ENCODE peak calls at places on chromosomes 12 and 14, in five cellular contexts. O is CD8-positive, alpha-beta memory T cell; B is NT2/D1; C is left ventricle myocardium inferior; Z is breast epithelium. G is an unnamed sample.

GRCh38 chr14:70921669-70922068 is 14.4 kb downstream of the PCNX1 start:
- DNase-seq in O (no peak), B (no peak), C (no peak), Z (no peak), G (no peak)

GRCh38 chr12:43951286-43951685 is 115.4 kb downstream of the TMEM117 start:
- DNase-seq in O (no peak), B (no peak), C (no peak), Z (no peak), G (no peak)

GRCh38 chr14:77301103-77301502 is 19.6 kb downstream of the POMT2 start:
- DNase-seq in O (peak; percentile 20), B (peak; percentile 67), C (peak; percentile 68), Z (peak; percentile 83), G (peak; percentile 87)

GRCh38 chr12:19894049-19894448 is 454.8 kb downstream of the AEBP2 start:
- DNase-seq in O (no peak), B (no peak), C (no peak), Z (no peak), G (no peak)

GRCh38 chr12:89678225-89678624 is 30.4 kb downstream of the ATP2B1 start:
- DNase-seq in O (no peak), B (no peak), C (no peak), Z (no peak), G (no peak)

GRCh38 chr12:71237128-71237527 is 79.3 kb upstream of the TSPAN8 start:
- DNase-seq in O (no peak), B (no peak), C (no peak), Z (no peak), G (no peak)

GRCh38 chr12:64828713-64829112 is 4.3 kb downstream of the TBC1D30 start:
- DNase-seq in O (no peak), B (no peak), C (no peak), Z (no peak), G (no peak)

GRCh38 chr14:100882991-100883788 is 20.3 kb downstream of the RTL1 start:
- DNase-seq in O (no peak), B (no peak), C (peak; percentile 8), Z (no peak), G (no peak)

GRCh38 chr14:93939304-93940229 is 12.4 kb downstream of the FAM181A start:
- DNase-seq in O (peak; percentile 83), B (peak; percentile 43), C (peak; percentile 77), Z (peak; percentile 61), G (peak; percentile 90)

GRCh38 chr14:86646688-86647687 is 1117.0 kb downstream of the FLRT2 start:
- DNase-seq in O (no peak), B (peak; percentile 15), C (no peak), Z (no peak), G (no peak)

GRCh38 chr12:132429932-132430643 is 59.9 kb upstream of the FBRSL1 start:
- DNase-seq in O (peak; percentile 73), B (no peak), C (no peak), Z (no peak), G (peak; percentile 82)

GRCh38 chr14:26841920-26842741 is 244.3 kb upstream of the NOVA1 start:
- DNase-seq in O (no peak), B (no peak), C (no peak), Z (no peak), G (peak; percentile 69)

GRCh38 chr14:41604793-41605534 is 1.7 kb upstream of the LRFN5 start:
- DNase-seq in O (no peak), B (peak; percentile 76), C (peak; percentile 48), Z (peak; percentile 51), G (peak; percentile 87)

GRCh38 chr12:95142752-95143151 is 69.3 kb upstream of the NR2C1 start:
- DNase-seq in O (no peak), B (no peak), C (no peak), Z (no peak), G (no peak)

GRCh38 chr14:56181666-56182065 is 63.5 kb downstream of the PELI2 start:
- DNase-seq in O (no peak), B (no peak), C (no peak), Z (peak; percentile 78), G (no peak)

GRCh38 chr12:96186902-96187301 is 7.3 kb upstream of the ELK3 start:
- DNase-seq in O (no peak), B (no peak), C (no peak), Z (no peak), G (no peak)

GRCh38 chr14:87935081-87935828 is 57.7 kb downstream of the GALC start:
- DNase-seq in O (no peak), B (no peak), C (no peak), Z (no peak), G (no peak)

GRCh38 chr12:116057356-116057755 is 220.1 kb downstream of the MED13L start:
- DNase-seq in O (no peak), B (no peak), C (no peak), Z (no peak), G (no peak)

GRCh38 chr12:83141460-83141994 is 454.8 kb downstream of the TMTC2 start:
- DNase-seq in O (no peak), B (no peak), C (no peak), Z (no peak), G (no peak)

GRCh38 chr14:88352299-88353097 is 29.4 kb upstream of the KCNK10 start:
- DNase-seq in O (no peak), B (no peak), C (no peak), Z (no peak), G (no peak)

GRCh38 chr12:51351913-51352532 is 5.5 kb upstream of the CELA1 start:
- DNase-seq in O (peak; percentile 45), B (peak; percentile 84), C (no peak), Z (no peak), G (peak; percentile 75)

GRCh38 chr12:95396849-95397498 is 77.0 kb upstream of the METAP2 start:
- DNase-seq in O (no peak), B (no peak), C (no peak), Z (no peak), G (no peak)

GRCh38 chr14:101511620-101512395 is 49.5 kb upstream of the DIO3 start:
- DNase-seq in O (no peak), B (no peak), C (no peak), Z (no peak), G (no peak)

GRCh38 chr12:28253175-28253641 is 63.0 kb downstream of the CCDC91 start:
- DNase-seq in O (no peak), B (no peak), C (no peak), Z (no peak), G (no peak)

GRCh38 chr14:22163051-22163450 is 426.0 kb downstream of the DAD1 start:
- DNase-seq in O (no peak), B (no peak), C (no peak), Z (no peak), G (peak; percentile 38)

GRCh38 chr12:2198542-2198941 is 145.8 kb downstream of the CACNA1C start:
- DNase-seq in O (no peak), B (no peak), C (no peak), Z (no peak), G (no peak)

GRCh38 chr14:44339256-44339655 is 167.8 kb downstream of the FSCB start:
- DNase-seq in O (no peak), B (no peak), C (no peak), Z (no peak), G (no peak)

GRCh38 chr14:90188588-90188987 is 67.8 kb upstream of the PSMC1 start:
- DNase-seq in O (no peak), B (no peak), C (no peak), Z (no peak), G (no peak)

GRCh38 chr12:11130382-11130781 is 4.1 kb downstream of the TAS2R30 start:
- DNase-seq in O (no peak), B (no peak), C (no peak), Z (no peak), G (no peak)

GRCh38 chr12:32836710-32837109 is 59.9 kb downstream of the PKP2 start:
- DNase-seq in O (no peak), B (no peak), C (no peak), Z (no peak), G (no peak)

GRCh38 chr12:2288875-2289274 is 236.1 kb downstream of the CACNA1C start:
- DNase-seq in O (no peak), B (no peak), C (no peak), Z (no peak), G (no peak)

GRCh38 chr12:50425859-50426258 is 25.2 kb downstream of the LARP4 start:
- DNase-seq in O (no peak), B (peak; percentile 5), C (no peak), Z (no peak), G (no peak)

GRCh38 chr12:80838708-80839107 is 99.0 kb downstream of the LIN7A start:
- DNase-seq in O (no peak), B (no peak), C (no peak), Z (no peak), G (no peak)

GRCh38 chr14:52906141-52906601 is 44.7 kb downstream of the FERMT2 start:
- DNase-seq in O (no peak), B (no peak), C (no peak), Z (no peak), G (no peak)

GRCh38 chr14:65156568-65157366 is 54.5 kb upstream of the MAX start:
- DNase-seq in O (no peak), B (no peak), C (no peak), Z (no peak), G (no peak)

GRCh38 chr14:56487761-56488160 is 91.8 kb upstream of the TMEM260 start:
- DNase-seq in O (no peak), B (no peak), C (no peak), Z (no peak), G (no peak)

GRCh38 chr12:78096909-78097597 is 266.4 kb downstream of the NAV3 start:
- DNase-seq in O (no peak), B (no peak), C (no peak), Z (no peak), G (peak; percentile 42)

GRCh38 chr12:4909734-4910501 is at the start of gene KCNA1:
- DNase-seq in O (no peak), B (peak; percentile 56), C (no peak), Z (no peak), G (peak; percentile 21)

GRCh38 chr12:128623748-128624147 is 200.0 kb downstream of the SLC15A4 start:
- DNase-seq in O (no peak), B (no peak), C (no peak), Z (no peak), G (no peak)
- H3K4me1 ChIP-seq in O (no peaks in the 10 kb centered on the region), B (no peaks in the 10 kb centered on the region), C (no peaks in the 10 kb centered on the region), Z (no peaks in the 10 kb centered on the region), G (no peaks in the 10 kb centered on the region)

GRCh38 chr14:20044243-20044642 is 8.4 kb upstream of the OR4K13 start:
- DNase-seq in O (no peak), B (no peak), C (no peak), Z (no peak), G (no peak)
- H3K9me3 ChIP-seq in O (no peaks in the 10 kb centered on the region), B (no peaks in the 10 kb centered on the region), C (peaks cover 6% of the 10 kb centered on the region), Z (no peaks in the 10 kb centered on the region), G (peaks cover 5% of the 10 kb centered on the region)

DNA sequence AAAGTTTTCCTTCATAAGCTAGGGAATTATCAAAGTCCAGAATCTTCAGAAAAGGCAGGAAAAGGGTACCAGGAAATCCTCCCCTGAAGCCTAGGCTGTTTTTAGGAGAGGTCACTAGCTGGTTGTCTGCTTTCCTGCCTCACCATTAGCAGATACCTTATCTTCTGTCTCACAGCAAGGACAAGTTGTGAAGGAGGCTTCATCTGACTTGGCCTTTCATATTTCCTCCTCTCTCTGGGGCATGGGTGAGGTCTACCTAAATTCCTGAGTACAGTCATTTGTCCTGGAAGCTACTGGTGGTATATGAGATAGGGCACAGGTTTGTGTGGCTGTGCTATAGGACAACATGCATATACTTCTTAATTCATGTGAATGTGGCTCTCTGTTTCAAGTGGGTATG is 2.3 kb downstream of the FOXJ2 start:
- DNase-seq in O (no peak), B (no peak), C (no peak), Z (no peak), G (no peak)
- H3K4me1 ChIP-seq in O (peaks cover 73% of the 10 kb centered on the region), B (peaks cover 33% of the 10 kb centered on the region), C (peaks cover 84% of the 10 kb centered on the region), Z (peaks cover 43% of the 10 kb centered on the region), G (peaks cover 44% of the 10 kb centered on the region)

GRCh38 chr14:63677891-63678379 is 36.3 kb upstream of the WDR89 start:
- DNase-seq in O (no peak), B (peak; percentile 32), C (no peak), Z (no peak), G (peak; percentile 59)
- H3K9me3 ChIP-seq in O (no peaks in the 10 kb centered on the region), B (no peaks in the 10 kb centered on the region), C (no peaks in the 10 kb centered on the region), Z (no peaks in the 10 kb centered on the region), G (no peaks in the 10 kb centered on the region)

G was measured in hepatocyte.